ENCODE peak calls at places on chromosomes 4 and X, in five cellular contexts. Z is uterus; T is CD4-positive, alpha-beta T cell; R is heart right ventricle; N is mammary epithelial cell. F is an unnamed sample. For H3K9me3, the result is how much of the 10 kb centered on the place peaks cover.

GRCh38 chrX:65707153-65707552 is 39.7 kb downstream of the MSN start:
- DNase-seq in Z (no peak), T (no peak), R (no peak), N (no peak), F (no peak)

GRCh38 chr4:1364748-1365147 is 17.7 kb downstream of the UVSSA start:
- DNase-seq in Z (no peak), T (no peak), R (no peak), N (no peak), F (no peak)

GRCh38 chr4:2273657-2274319 is 11.9 kb upstream of the MXD4 start:
- DNase-seq in Z (no peak), T (no peak), R (no peak), N (no peak), F (no peak)

GRCh38 chrX:136694491-136695087 is 46.6 kb downstream of the CD40LG start:
- DNase-seq in Z (no peak), T (peak), R (no peak), N (peak), F (no peak)

GRCh38 chr4:39044947-39045734 is 12.9 kb upstream of the TMEM156 start:
- DNase-seq in Z (no peak), T (no peak), R (peak), N (peak), F (no peak)

GRCh38 chr4:142558851-142559250 is 287.2 kb downstream of the INPP4B start:
- DNase-seq in Z (no peak), T (no peak), R (no peak), N (no peak), F (no peak)

GRCh38 chr4:41957634-41958033 is 22.4 kb downstream of the TMEM33 start:
- DNase-seq in Z (no peak), T (no peak), R (no peak), N (no peak), F (no peak)

GRCh38 chr4:73438048-73438447 is 2.0 kb downstream of the AFP start:
- DNase-seq in Z (no peak), T (no peak), R (no peak), N (no peak), F (no peak)

GRCh38 chrX:30570505-30570904 is 7.1 kb downstream of the TASL start:
- DNase-seq in Z (no peak), T (no peak), R (no peak), N (no peak), F (no peak)

GRCh38 chr4:144782345-144782744 is 136.4 kb downstream of the HHIP start:
- DNase-seq in Z (no peak), T (no peak), R (no peak), N (no peak), F (no peak)

GRCh38 chrX:43716696-43717095 is 60.6 kb downstream of the MAOA start:
- DNase-seq in Z (no peak), T (no peak), R (no peak), N (peak), F (no peak)

GRCh38 chrX:17939724-17940123 is 78.6 kb upstream of the RAI2 start:
- DNase-seq in Z (peak), T (no peak), R (no peak), N (no peak), F (no peak)

GRCh38 chr4:40149960-40150385 is 46.9 kb upstream of the RHOH start:
- DNase-seq in Z (peak), T (peak), R (no peak), N (peak), F (peak)

GRCh38 chr4:156677136-156677535 is 294.5 kb downstream of the PDGFC start:
- DNase-seq in Z (no peak), T (no peak), R (no peak), N (no peak), F (peak)

GRCh38 chr4:168585168-168586091 is 88.6 kb downstream of the PALLD start:
- DNase-seq in Z (peak), T (no peak), R (peak), N (peak), F (peak)

GRCh38 chrX:134406230-134406794 is 53.7 kb upstream of the HPRT1 start:
- DNase-seq in Z (no peak), T (no peak), R (no peak), N (no peak), F (peak)

GRCh38 chr4:182286035-182286434 is 42.8 kb downstream of the TENM3 start:
- DNase-seq in Z (no peak), T (no peak), R (no peak), N (peak), F (no peak)

GRCh38 chr4:2785613-2786012 is 7.3 kb upstream of the SH3BP2 start:
- DNase-seq in Z (no peak), T (no peak), R (no peak), N (no peak), F (no peak)

GRCh38 chrX:77743720-77744119 is 42.3 kb downstream of the ATRX start:
- DNase-seq in Z (no peak), T (no peak), R (no peak), N (no peak), F (no peak)

GRCh38 chrX:47976254-47977151 is 27.3 kb downstream of the ZNF182 start:
- DNase-seq in Z (no peak), T (no peak), R (no peak), N (no peak), F (no peak)
- H3K9me3 ChIP-seq in Z (under half), T (half or more), R (under half), N (half or more), F (under half)

GRCh38 chr4:23269583-23269982 is 576.8 kb downstream of the GBA3 start:
- DNase-seq in Z (no peak), T (no peak), R (no peak), N (no peak), F (no peak)
- H3K27ac ChIP-seq in Z (no peak), T (no peak), R (no peak), N (no peak), F (no peak)

DNA sequence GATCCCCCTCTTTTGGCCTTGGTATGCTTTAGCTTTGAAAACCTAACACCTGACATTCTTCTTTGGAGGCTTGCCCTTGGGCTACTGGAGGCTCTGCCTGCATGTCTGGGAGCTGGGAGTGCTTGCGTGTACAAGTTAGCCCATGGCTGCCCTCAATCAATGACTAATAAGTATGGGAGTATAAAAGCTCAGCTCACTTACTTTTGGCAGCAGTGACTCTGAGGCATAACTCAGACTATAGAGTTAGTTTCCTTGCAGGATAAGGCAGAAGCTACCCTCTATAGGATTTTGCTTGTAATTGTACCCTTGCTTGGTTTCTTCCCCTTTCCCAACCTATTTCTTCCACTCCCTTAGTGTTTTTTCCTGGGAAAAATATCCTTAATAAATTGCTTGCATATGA is 247.9 kb downstream of the PPP1R2C start:
- DNase-seq in Z (no peak), T (no peak), R (no peak), N (peak), F (no peak)
- TF ChIP-seq CTCF in Z (no peak), T (no peak), R (no peak), N (peak), F (no peak)

DNA sequence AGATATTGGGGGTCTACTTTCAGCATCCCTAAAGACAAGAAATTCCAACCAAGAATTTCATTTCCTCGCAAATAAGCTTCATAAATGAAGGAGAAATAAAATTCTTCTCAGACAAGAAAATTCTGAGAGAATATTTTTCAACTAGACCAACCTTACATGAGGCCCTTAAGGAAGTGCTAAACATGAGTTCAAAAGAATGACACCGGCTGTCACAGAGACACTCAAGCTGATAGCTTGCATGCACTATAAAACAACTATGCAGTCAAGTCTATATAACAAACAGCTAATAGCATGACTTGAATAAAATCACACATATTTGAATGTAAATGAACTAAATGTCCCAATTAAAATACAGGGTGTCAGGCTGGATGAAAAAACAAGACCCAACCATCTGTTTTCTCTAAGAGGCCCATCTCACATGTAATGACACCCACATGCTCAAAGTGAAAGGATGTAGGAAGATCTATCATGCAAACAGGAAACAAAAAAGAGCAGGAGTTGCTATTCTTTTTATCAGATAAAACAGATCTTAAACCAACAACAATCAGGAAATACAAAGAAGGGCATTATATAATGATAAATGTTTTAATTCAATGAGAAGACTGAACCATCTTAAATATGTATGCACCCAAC is 27.2 kb downstream of the FAAH2 start:
- DNase-seq in Z (no peak), T (no peak), R (no peak), N (no peak), F (no peak)
- H3K9me3 ChIP-seq in Z (under half), T (under half), R (under half), N (under half), F (under half)

DNA sequence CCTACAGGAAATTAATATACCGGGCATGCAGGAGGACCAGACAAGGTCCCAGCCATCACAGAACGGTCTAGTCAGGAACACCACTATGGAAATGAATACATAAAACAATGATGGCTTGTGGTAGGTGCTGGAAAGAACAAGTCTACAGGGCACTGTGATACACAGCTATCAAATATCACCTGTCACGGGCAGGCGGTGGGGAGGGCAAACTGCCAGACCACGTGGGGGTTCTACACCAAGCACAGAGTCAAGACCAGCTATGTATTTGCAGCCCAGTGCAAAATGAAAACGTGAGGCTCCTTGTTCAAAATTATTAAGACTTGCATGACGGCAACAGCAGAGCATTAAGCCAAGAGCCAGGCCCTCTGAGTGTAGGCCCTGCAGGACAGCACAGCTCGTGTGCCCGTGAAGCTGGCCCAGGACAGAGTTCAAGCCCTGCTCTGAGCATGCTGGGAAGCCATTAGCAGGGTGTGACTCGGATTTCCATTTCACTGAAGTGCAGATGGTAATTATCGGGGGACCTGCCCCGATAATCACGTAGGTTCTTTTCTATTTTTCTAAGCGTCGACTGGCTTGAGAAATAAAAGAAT is 83.6 kb downstream of the JAKMIP1 start:
- DNase-seq in Z (no peak), T (no peak), R (no peak), N (no peak), F (no peak)
- H3K27ac ChIP-seq in Z (no peak), T (no peak), R (no peak), N (no peak), F (no peak)

GRCh38 chrX:143634701-143635442 is 1.0 kb downstream of the SLITRK4 start:
- DNase-seq in Z (no peak), T (no peak), R (peak), N (no peak), F (no peak)
- TF ChIP-seq CTCF in Z (no peak), T (no peak), R (no peak), N (no peak), F (no peak)

DNA sequence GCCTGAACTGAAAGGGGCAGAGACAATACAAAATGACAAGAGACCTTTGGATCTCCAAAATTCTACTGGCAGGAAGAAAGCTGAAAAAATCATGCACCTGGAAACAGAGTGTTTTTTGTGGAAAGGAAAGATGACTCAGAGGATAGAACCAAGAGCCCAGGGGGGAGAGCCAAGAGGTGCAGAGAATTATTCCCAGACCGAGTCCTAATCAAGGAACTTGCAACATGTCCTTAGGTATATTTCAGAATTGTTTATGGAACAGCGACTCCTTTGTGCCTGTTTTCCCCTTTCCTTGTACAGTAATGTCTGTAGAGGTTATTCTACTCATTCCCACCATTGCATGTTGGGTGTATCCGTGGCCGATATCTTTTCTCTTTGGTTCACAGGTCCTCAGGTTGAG is 71.7 kb downstream of the YIPF6 start:
- DNase-seq in Z (no peak), T (no peak), R (no peak), N (peak), F (no peak)
- H3K9me3 ChIP-seq in Z (under half), T (under half), R (under half), N (under half), F (under half)

DNA sequence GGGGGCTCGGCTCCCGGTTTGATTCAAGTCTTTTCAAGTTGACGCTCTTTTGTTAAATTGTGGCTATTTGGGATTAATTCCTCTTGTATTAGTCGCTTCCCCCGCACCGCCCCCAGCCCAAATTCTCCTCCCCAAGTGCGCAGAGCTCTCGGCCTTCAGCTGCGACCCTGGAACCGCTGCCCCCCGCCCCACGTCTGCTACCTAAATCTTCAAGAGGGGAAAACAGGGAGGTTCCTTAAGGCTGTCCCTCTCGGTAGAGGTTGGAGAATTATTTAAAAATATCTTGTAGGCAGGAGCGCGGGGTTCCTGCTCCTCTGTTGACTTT is 852 bp upstream of the RPS6KA3 start:
- DNase-seq in Z (no peak), T (no peak), R (no peak), N (no peak), F (no peak)
- H3K27ac ChIP-seq in Z (peak), T (peak), R (peak), N (peak), F (peak)

GRCh38 chrX:54978448-54978847 is 15.5 kb downstream of the PFKFB1 start:
- DNase-seq in Z (no peak), T (no peak), R (no peak), N (peak), F (no peak)
- TF ChIP-seq CTCF in Z (no peak), T (no peak), R (no peak), N (peak), F (no peak)

DNA sequence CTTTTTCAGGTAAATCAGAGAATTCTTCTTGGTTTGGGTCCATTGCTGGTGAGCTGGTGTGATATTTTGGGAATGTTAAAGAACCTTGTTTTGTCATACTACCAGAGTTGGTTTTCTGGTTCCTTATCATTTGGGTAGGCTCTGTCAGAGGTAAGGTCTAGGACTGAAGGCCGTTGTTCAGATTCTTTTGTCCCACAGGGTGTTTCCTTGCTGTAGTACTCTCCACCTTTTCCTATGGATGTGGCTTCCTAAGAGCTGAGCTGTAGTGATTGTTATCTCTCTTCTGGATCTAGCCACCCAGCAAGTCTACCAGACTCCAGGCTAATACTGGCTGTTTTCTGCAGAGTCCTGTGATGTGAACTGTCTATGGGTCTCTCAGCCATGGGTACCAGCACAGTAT is 367.5 kb upstream of the GATB start:
- DNase-seq in Z (no peak), T (no peak), R (no peak), N (no peak), F (no peak)
- H3K9me3 ChIP-seq in Z (under half), T (under half), R (under half), N (under half), F (under half)